ENCODE peak calls at places on chromosomes 2 and 18, in six cellular contexts. A is SHP77; R is ELR; L is HTR-8/SVneo; Z is stimulated activated CD4-positive, alpha-beta T cell treated with anti-CD3 and anti-CD28 coated beads, Interleukin-2, amount 100 ng/mL, for 24 hours; B is SW480. O is an unnamed sample.

GRCh38 chr2:240932001-240932723 is 26.0 kb downstream of the CROCC2 start:
- DNase-seq in L (no peak), B (no peak), Z (no peak), A (no peak), R (no peak), O (no peak)

GRCh38 chr2:17916584-17916983 is 38.1 kb downstream of the KCNS3 start:
- DNase-seq in R (no peak), Z (no peak), B (no peak), A (no peak), L (no peak), O (no peak)

GRCh38 chr2:202705446-202706020 is 70.8 kb downstream of the FAM117B start:
- DNase-seq in R (no peak), Z (no peak), A (no peak), L (no peak), B (no peak), O (no peak)

GRCh38 chr18:23257686-23258565 is 122.6 kb downstream of the CABLES1 start:
- DNase-seq in A (no peak), Z (no peak), R (peak), B (no peak), L (no peak), O (no peak)

GRCh38 chr2:238459081-238459629 is 32.4 kb downstream of the ASB1 start:
- DNase-seq in A (no peak), L (no peak), Z (no peak), B (no peak), R (no peak), O (no peak)

GRCh38 chr2:171515672-171516298 is 6.5 kb upstream of the CYBRD1 start:
- DNase-seq in A (no peak), R (peak), B (no peak), Z (no peak), L (no peak), O (peak)

GRCh38 chr2:134460583-134460998 is 206.7 kb downstream of the MGAT5 start:
- DNase-seq in R (peak), A (peak), L (peak), Z (peak), B (peak), O (peak)

GRCh38 chr18:12857991-12858544 is 26.0 kb downstream of the PTPN2 start:
- DNase-seq in L (no peak), R (no peak), Z (no peak), A (no peak), B (no peak), O (no peak)

GRCh38 chr2:219350938-219351280 is 18.4 kb upstream of the RESP18 start:
- DNase-seq in Z (no peak), R (no peak), B (no peak), A (no peak), L (no peak), O (peak)

GRCh38 chr2:236403125-236403524 is 138.9 kb upstream of the ASB18 start:
- DNase-seq in B (no peak), L (no peak), A (no peak), R (no peak), Z (no peak), O (no peak)

GRCh38 chr2:26578581-26578980 is 62.6 kb downstream of the CIB4 start:
- DNase-seq in L (no peak), R (no peak), B (no peak), Z (no peak), A (no peak), O (no peak)

GRCh38 chr2:25912851-25913695 is 34.8 kb upstream of the ASXL2 start:
- DNase-seq in A (no peak), Z (no peak), L (peak), R (peak), B (peak), O (no peak)

GRCh38 chr2:182422864-182423263 is 4.0 kb downstream of the PDE1A start:
- DNase-seq in Z (no peak), L (no peak), B (no peak), R (no peak), A (no peak), O (no peak)

GRCh38 chr18:22170421-22171262 is 1.3 kb downstream of the GATA6 start:
- DNase-seq in Z (no peak), R (peak), A (no peak), L (peak), B (peak), O (peak)

GRCh38 chr2:108345941-108346340 is 31.8 kb upstream of the SULT1C4 start:
- DNase-seq in L (no peak), B (no peak), R (no peak), A (no peak), Z (no peak), O (no peak)

GRCh38 chr18:57951110-57951796 is 92.8 kb upstream of the NEDD4L start:
- DNase-seq in R (no peak), B (no peak), Z (no peak), L (no peak), A (no peak), O (no peak)

GRCh38 chr2:148737742-148738141 is 93.2 kb downstream of the EPC2 start:
- DNase-seq in R (no peak), A (no peak), L (no peak), Z (no peak), B (no peak), O (no peak)

GRCh38 chr2:149595069-149595963 is 7.7 kb upstream of the MMADHC start:
- DNase-seq in L (no peak), B (peak), R (peak), Z (no peak), A (no peak), O (no peak)

GRCh38 chr2:18656048-18656447 is 66.7 kb upstream of the NT5C1B start:
- DNase-seq in B (no peak), R (no peak), L (no peak), Z (no peak), A (no peak), O (no peak)

GRCh38 chr2:217065695-217066405 is 206.0 kb upstream of the TNP1 start:
- DNase-seq in R (peak), A (no peak), B (peak), Z (no peak), L (peak), O (peak)

GRCh38 chr2:241007111-241007510 is 8.7 kb downstream of the SNED1 start:
- DNase-seq in A (no peak), Z (no peak), L (no peak), B (no peak), R (no peak), O (no peak)

GRCh38 chr18:23998811-23999210 is 15.7 kb upstream of the TTC39C start:
- DNase-seq in B (peak), A (peak), Z (no peak), R (no peak), L (no peak), O (no peak)

GRCh38 chr2:23412556-23413155 is 27.7 kb downstream of the KLHL29 start:
- DNase-seq in B (no peak), Z (no peak), A (no peak), R (peak), L (no peak), O (no peak)

GRCh38 chr18:22643731-22644130 is 226.0 kb upstream of the CTAGE1 start:
- DNase-seq in R (no peak), Z (no peak), B (no peak), A (no peak), L (no peak), O (no peak)

GRCh38 chr18:32851936-32852335 is 79.1 kb upstream of the KLHL14 start:
- DNase-seq in B (no peak), Z (no peak), A (no peak), R (no peak), L (no peak), O (no peak)

O was measured in amniotic stem cell.